ENCODE peak calls at places on chromosomes 3 and 15, in eight cellular contexts. O is NCI-H1092; Y is GM19239; G is left ventricle myocardium superior; J is HTR-8/SVneo; P is endodermal cell; E is activated naive CD4-positive, alpha-beta T cell treated with anti-CD3 and anti-CD28 coated beads, Interleukin-2, amount 10 ng/mL, durations not matched to agents 7 days and 5 days; N is stimulated activated naive B cell treated with anti-CD40 and anti-IgM and Interleukin-4, amounts not matched to agents 10 μg/mL and 1 μg/mL and 100 μg/mL, for 72 hours. V is an unnamed sample.

GRCh38 chr15:63970723-63971426 is 75.4 kb downstream of the DAPK2 start:
- DNase-seq in O (no peak), Y (peak; percentile 60), G (no peak), J (no peak), P (peak; percentile 19), E (peak; percentile 36), N (peak; percentile 39), V (no peak)

GRCh38 chr15:37973856-37974255 is 39.4 kb downstream of the TMCO5A start:
- DNase-seq in O (no peak), Y (no peak), G (no peak), J (no peak), P (no peak), E (no peak), N (no peak), V (no peak)

GRCh38 chr3:59573911-59574310 is 524.1 kb upstream of the CFAP20DC start:
- DNase-seq in O (peak; percentile 4), Y (no peak), G (peak; percentile 38), J (no peak), P (no peak), E (no peak), N (no peak), V (no peak)

GRCh38 chr3:9399746-9400145 is 2.3 kb downstream of the SETD5 start:
- DNase-seq in O (peak; percentile 69), Y (no peak), G (peak; percentile 87), J (peak; percentile 51), P (peak; percentile 86), E (peak; percentile 28), N (no peak), V (no peak)

GRCh38 chr3:127717357-127718243 is 44.8 kb downstream of the ABTB1 start:
- DNase-seq in O (no peak), Y (no peak), G (no peak), J (no peak), P (no peak), E (no peak), N (no peak), V (no peak)

GRCh38 chr3:183212565-183212964 is 40.5 kb upstream of the B3GNT5 start:
- DNase-seq in O (no peak), Y (no peak), G (no peak), J (no peak), P (no peak), E (no peak), N (peak; percentile 33), V (peak; percentile 90)

GRCh38 chr3:42771271-42771670 is 1.8 kb downstream of the CCDC13 start:
- DNase-seq in O (no peak), Y (no peak), G (no peak), J (no peak), P (no peak), E (no peak), N (no peak), V (no peak)

GRCh38 chr15:70559223-70559823 is 204.0 kb downstream of the UACA start:
- DNase-seq in O (no peak), Y (no peak), G (peak; percentile 48), J (no peak), P (peak; percentile 33), E (peak; percentile 87), N (no peak), V (peak; percentile 83)

GRCh38 chr3:196207833-196208607 is 3.2 kb downstream of the ZDHHC19 start:
- DNase-seq in O (no peak), Y (peak; percentile 73), G (peak; percentile 52), J (peak; percentile 49), P (peak; percentile 97), E (peak; percentile 86), N (peak; percentile 42), V (no peak)

GRCh38 chr3:14125193-14126016 is 553 bp downstream of the TMEM43 start:
- DNase-seq in O (peak; percentile 10), Y (peak; percentile 33), G (peak; percentile 72), J (peak; percentile 68), P (peak; percentile 88), E (peak; percentile 66), N (peak; percentile 19), V (peak; percentile 14)

GRCh38 chr15:60563539-60564404 is 84.8 kb upstream of the ICE2 start:
- DNase-seq in O (no peak), Y (no peak), G (no peak), J (no peak), P (no peak), E (peak; percentile 43), N (no peak), V (no peak)

GRCh38 chr15:52710050-52710709 is 31.0 kb upstream of the ATOSA start:
- DNase-seq in O (no peak), Y (peak; percentile 7), G (no peak), J (no peak), P (no peak), E (no peak), N (no peak), V (no peak)

GRCh38 chr3:172156309-172156998 is 117.1 kb downstream of the FNDC3B start:
- DNase-seq in O (no peak), Y (no peak), G (peak; percentile 41), J (no peak), P (peak; percentile 68), E (no peak), N (no peak), V (no peak)

GRCh38 chr3:64591606-64592005 is 96.2 kb downstream of the ADAMTS9 start:
- DNase-seq in O (no peak), Y (no peak), G (no peak), J (no peak), P (no peak), E (no peak), N (no peak), V (no peak)

GRCh38 chr3:177464392-177465225 is 267.3 kb upstream of the TBL1XR1 start:
- DNase-seq in O (no peak), Y (no peak), G (no peak), J (no peak), P (no peak), E (no peak), N (no peak), V (no peak)

GRCh38 chr15:50224606-50225005 is 40.9 kb downstream of the HDC start:
- DNase-seq in O (no peak), Y (no peak), G (no peak), J (no peak), P (no peak), E (no peak), N (no peak), V (no peak)

GRCh38 chr3:162984752-162985151 is 1488.1 kb downstream of the OTOL1 start:
- DNase-seq in O (no peak), Y (no peak), G (no peak), J (no peak), P (peak; percentile 46), E (no peak), N (no peak), V (no peak)

GRCh38 chr3:40701016-40701588 is 176.3 kb downstream of the ZNF621 start:
- DNase-seq in O (no peak), Y (no peak), G (peak; percentile 38), J (no peak), P (no peak), E (no peak), N (no peak), V (no peak)

GRCh38 chr3:172317984-172318383 is 130.3 kb downstream of the GHSR start:
- DNase-seq in O (no peak), Y (peak; percentile 10), G (peak; percentile 73), J (peak; percentile 57), P (no peak), E (no peak), N (no peak), V (peak; percentile 11)

GRCh38 chr3:127495821-127496220 is 94.7 kb downstream of the TPRA1 start:
- DNase-seq in O (no peak), Y (no peak), G (no peak), J (no peak), P (no peak), E (no peak), N (no peak), V (no peak)

GRCh38 chr3:189424922-189425321 is 206.3 kb upstream of the TP63 start:
- DNase-seq in O (no peak), Y (no peak), G (no peak), J (no peak), P (no peak), E (no peak), N (no peak), V (no peak)

GRCh38 chr3:106673926-106674569 is 703.2 kb upstream of the CCDC54 start:
- DNase-seq in O (no peak), Y (no peak), G (no peak), J (no peak), P (no peak), E (no peak), N (no peak), V (no peak)

GRCh38 chr3:30286007-30286669 is 320.3 kb upstream of the TGFBR2 start:
- DNase-seq in O (peak; percentile 50), Y (no peak), G (peak; percentile 67), J (peak; percentile 50), P (no peak), E (no peak), N (no peak), V (no peak)

GRCh38 chr3:53079791-53080555 is 34.1 kb upstream of the SFMBT1 start:
- DNase-seq in O (no peak), Y (no peak), G (no peak), J (no peak), P (no peak), E (no peak), N (no peak), V (no peak)